ENCODE peak calls at places on chromosomes 7 and 10, in nine cellular contexts. S, G, Z, U, K, R, J, A and V are unnamed samples.

GRCh38 chr10:59817806-59818205 is 64.6 kb upstream of the MRLN start:
- DNase-seq in G (no peak), Z (no peak), A (no peak), R (no peak), U (no peak), S (no peak), J (no peak), K (peak; percentile 88), V (no peak)

GRCh38 chr7:55006499-55006898 is 12.3 kb upstream of the EGFR start:
- DNase-seq in R (no peak), J (no peak), G (no peak), Z (no peak), A (no peak), K (no peak), U (no peak), S (no peak), V (no peak)

GRCh38 chr7:151982806-151983205 is 26.6 kb downstream of the GALNTL5 start:
- DNase-seq in Z (no peak), A (no peak), K (no peak), G (no peak), J (no peak), S (no peak), R (no peak), U (no peak), V (no peak)

GRCh38 chr10:80204801-80205477 is 398 bp downstream of the ANXA11 start:
- DNase-seq in U (no peak), R (no peak), G (peak; percentile 33), K (peak; percentile 83), A (no peak), J (peak; percentile 37), Z (peak; percentile 44), S (no peak), V (peak; percentile 57)

GRCh38 chr10:79027147-79028055 is 41.4 kb upstream of the ZMIZ1 start:
- DNase-seq in U (no peak), Z (no peak), R (no peak), J (no peak), A (peak; percentile 5), K (peak; percentile 66), G (no peak), S (no peak), V (no peak)

GRCh38 chr7:30173058-30173897 is 38.5 kb downstream of the MTURN start:
- DNase-seq in G (peak; percentile 73), S (peak; percentile 99), A (no peak), Z (peak; percentile 45), U (peak; percentile 20), K (peak; percentile 90), R (peak; percentile 51), J (peak; percentile 90), V (peak; percentile 99)

GRCh38 chr7:105268511-105269392 is 120.0 kb downstream of the SRPK2 start:
- DNase-seq in R (no peak), A (no peak), J (peak; percentile 43), S (peak; percentile 75), U (peak; percentile 13), G (peak; percentile 36), K (no peak), Z (peak; percentile 30), V (no peak)

GRCh38 chr10:132383026-132383565 is 13.9 kb upstream of the PWWP2B start:
- DNase-seq in K (no peak), A (no peak), G (no peak), R (no peak), J (no peak), U (no peak), S (no peak), Z (no peak), V (no peak)

GRCh38 chr7:82419200-82419599 is 24.4 kb downstream of the CACNA2D1 start:
- DNase-seq in A (no peak), Z (no peak), S (no peak), J (no peak), G (peak; percentile 39), R (no peak), U (no peak), K (no peak), V (no peak)

GRCh38 chr7:20470726-20471125 is 140.0 kb downstream of the ITGB8 start:
- DNase-seq in Z (no peak), S (no peak), K (no peak), U (no peak), R (no peak), A (no peak), G (no peak), J (no peak), V (no peak)

GRCh38 chr7:131511071-131511470 is 45.4 kb downstream of the PODXL start:
- DNase-seq in U (no peak), S (no peak), K (peak; percentile 59), R (no peak), Z (no peak), J (no peak), G (no peak), A (no peak), V (no peak)

GRCh38 chr10:44968101-44968886 is 8.7 kb downstream of the RASSF4 start:
- DNase-seq in A (no peak), U (no peak), R (no peak), G (no peak), S (no peak), J (no peak), Z (peak; percentile 29), K (peak; percentile 78), V (no peak)

GRCh38 chr10:9762966-9763656 is 1254.6 kb upstream of the CELF2 start:
- DNase-seq in K (no peak), Z (no peak), A (no peak), J (no peak), G (no peak), S (peak; percentile 51), R (no peak), U (no peak), V (peak; percentile 33)

GRCh38 chr10:63099734-63100133 is 33.4 kb upstream of the NRBF2 start:
- DNase-seq in G (no peak), A (no peak), Z (no peak), J (no peak), K (no peak), R (no peak), U (no peak), S (peak; percentile 56), V (no peak)

GRCh38 chr7:150361402-150361801 is 7.2 kb upstream of the REPIN1 start:
- DNase-seq in G (no peak), K (peak; percentile 21), A (no peak), S (no peak), R (no peak), J (no peak), Z (no peak), U (no peak), V (no peak)

GRCh38 chr10:29658984-29659769 is 24.4 kb upstream of the SVIL start:
- DNase-seq in Z (peak; percentile 63), G (no peak), S (peak; percentile 99), R (peak; percentile 100), U (peak; percentile 88), K (peak; percentile 87), J (peak; percentile 99), A (peak; percentile 60), V (peak; percentile 88)

DNA sequence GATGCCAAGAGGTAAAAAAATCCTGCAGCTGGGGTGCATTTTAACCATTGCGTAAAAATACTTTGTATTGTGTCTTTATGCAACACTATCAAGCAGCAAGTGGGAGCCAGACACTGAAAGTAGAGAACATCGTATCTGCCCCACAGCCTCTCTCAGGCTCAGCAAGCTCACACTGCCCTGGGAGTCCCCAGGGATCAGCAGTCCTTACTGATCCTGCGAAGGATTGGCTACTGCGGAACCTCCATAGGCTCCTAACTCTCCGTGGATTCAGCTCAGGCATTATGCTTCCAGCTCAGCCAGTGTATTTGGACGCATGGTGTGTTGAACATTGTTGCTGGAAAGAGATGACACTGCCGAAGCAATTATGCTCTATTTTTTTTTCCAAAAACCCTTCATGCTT is 276.2 kb upstream of the COBL start:
- DNase-seq in R (no peak), Z (no peak), G (no peak), S (no peak), U (no peak), K (no peak), A (no peak), J (no peak), V (no peak)
- H3K4me3 ChIP-seq in R (no peak overlapping the region), Z (no peak overlapping the region), G (no peak overlapping the region), S (no peak overlapping the region), U (no peak overlapping the region), K (no peak overlapping the region), A (no peak overlapping the region), J (no peak overlapping the region), V (no peak overlapping the region)

GRCh38 chr10:71838264-71839211 is 12.5 kb downstream of the PSAP start:
- DNase-seq in J (peak; percentile 53), U (no peak), A (no peak), Z (no peak), R (peak; percentile 74), K (peak; percentile 50), G (no peak), S (peak; percentile 84), V (peak; percentile 49)
- H3K36me3 ChIP-seq in J (peaks cover 8% of the 10 kb centered on the region), U (peaks cover 21% of the 10 kb centered on the region), A (no peaks in the 10 kb centered on the region), Z (no peaks in the 10 kb centered on the region), R (no peaks in the 10 kb centered on the region), K (no peaks in the 10 kb centered on the region), G (no peaks in the 10 kb centered on the region), S (peaks cover 5% of the 10 kb centered on the region), V (peaks cover 15% of the 10 kb centered on the region)

GRCh38 chr7:100602889-100603696 is 930 bp downstream of the PCOLCE start:
- DNase-seq in J (peak; percentile 79), A (peak; percentile 88), U (no peak), G (peak; percentile 76), S (no peak), R (no peak), K (peak; percentile 90), Z (peak; percentile 56), V (peak; percentile 80)
- H3K4me3 ChIP-seq in J (peak overlapping the region; percentile 45), A (peak overlapping the region; percentile 75), U (peak overlapping the region; percentile 71), G (no peak overlapping the region), S (no peak overlapping the region), R (no peak overlapping the region), K (no peak overlapping the region), Z (peak overlapping the region; percentile 83), V (peak overlapping the region; percentile 61)

GRCh38 chr10:101625821-101626412 is 37.8 kb downstream of the DPCD start:
- DNase-seq in U (no peak), A (no peak), S (peak; percentile 25), J (no peak), Z (no peak), K (no peak), R (no peak), G (no peak), V (no peak)

GRCh38 chr10:101629781-101630419 is 41.8 kb downstream of the DPCD start:
- DNase-seq in R (no peak), G (no peak), J (no peak), K (no peak), S (no peak), A (no peak), U (no peak), Z (no peak), V (no peak)

GRCh38 chr10:101631821-101632475 is 43.8 kb downstream of the DPCD start:
- DNase-seq in R (no peak), J (no peak), Z (no peak), K (no peak), A (no peak), G (no peak), S (no peak), U (no peak), V (no peak)

GRCh38 chr10:101624526-101625102 is 36.5 kb downstream of the DPCD start:
- DNase-seq in S (peak; percentile 17), G (no peak), K (no peak), Z (no peak), J (no peak), U (no peak), R (no peak), A (no peak), V (no peak)

DNA sequence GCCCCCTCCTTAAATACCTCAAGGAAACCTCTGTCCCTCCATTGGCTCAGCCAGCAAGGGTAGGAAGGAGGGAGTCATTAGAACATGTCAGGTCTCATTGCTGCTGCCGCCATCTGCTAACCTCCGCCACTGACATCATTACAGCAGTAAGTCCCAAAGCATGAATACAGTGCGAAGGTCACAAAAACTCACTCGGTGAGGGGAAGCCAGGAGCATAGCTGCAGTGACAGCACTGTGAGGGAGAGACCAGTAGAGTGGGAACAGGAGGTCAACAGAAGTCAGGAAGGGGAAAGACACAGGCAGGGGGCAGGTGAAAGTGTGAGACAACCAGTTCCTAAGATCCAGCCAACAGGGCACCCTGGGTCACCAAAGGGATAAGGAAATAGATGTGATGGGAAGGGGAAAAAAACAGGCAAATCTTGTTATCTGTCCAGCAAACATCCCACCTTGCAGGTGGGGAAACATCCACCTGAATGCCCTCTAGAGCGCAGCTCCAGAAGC is 42.3 kb downstream of the DPCD start:
- DNase-seq in S (no peak), U (peak; percentile 34), G (no peak), A (no peak), K (no peak), Z (no peak), R (no peak), J (no peak), V (no peak)
- H3K36me3 ChIP-seq in S (peaks cover 2% of the 10 kb centered on the region), U (peaks cover 12% of the 10 kb centered on the region), G (no peaks in the 10 kb centered on the region), A (no peaks in the 10 kb centered on the region), K (no peaks in the 10 kb centered on the region), Z (no peaks in the 10 kb centered on the region), R (no peaks in the 10 kb centered on the region), J (peaks cover 3% of the 10 kb centered on the region), V (no peaks in the 10 kb centered on the region)